ENCODE peak calls at places on chromosomes 16 and 17, in ten cellular contexts. N, O, G, H, D, Z, V, J, X and A are unnamed samples.

GRCh38 chr16:55701442-55702319 is 45.9 kb downstream of the SLC6A2 start:
- DNase-seq in N (peak; percentile 53), O (peak; percentile 72), G (peak; percentile 74), H (no peak), D (peak; percentile 46), Z (peak; percentile 48), V (no peak), J (peak; percentile 23), X (peak; percentile 49), A (peak; percentile 14)

GRCh38 chr16:74734361-74735161 is 33.9 kb upstream of the MLKL start:
- DNase-seq in N (no peak), O (peak; percentile 27), G (peak; percentile 86), H (peak; percentile 59), D (no peak), Z (no peak), V (no peak), J (no peak), X (no peak), A (no peak)

GRCh38 chr16:21167929-21168602 is 9.6 kb downstream of the LDAF1 start:
- DNase-seq in N (no peak), O (no peak), G (no peak), H (no peak), D (no peak), Z (no peak), V (no peak), J (no peak), X (no peak), A (no peak)

GRCh38 chr16:80948886-80949502 is 57.7 kb downstream of the CMC2 start:
- DNase-seq in N (no peak), O (peak; percentile 63), G (peak; percentile 91), H (no peak), D (peak; percentile 31), Z (no peak), V (no peak), J (no peak), X (peak; percentile 73), A (no peak)

GRCh38 chr17:7208027-7208571 is 11.5 kb downstream of the DLG4 start:
- DNase-seq in N (no peak), O (no peak), G (peak; percentile 87), H (no peak), D (no peak), Z (no peak), V (no peak), J (no peak), X (no peak), A (no peak)

GRCh38 chr16:138049-138417 is 440 bp downstream of the NPRL3 start:
- DNase-seq in N (peak; percentile 28), O (peak; percentile 51), G (peak; percentile 58), H (no peak), D (no peak), Z (peak; percentile 32), V (no peak), J (peak; percentile 6), X (peak; percentile 18), A (no peak)

GRCh38 chr16:10172848-10173655 is 9.2 kb downstream of the GRIN2A start:
- DNase-seq in N (no peak), O (peak; percentile 22), G (peak; percentile 23), H (no peak), D (no peak), Z (no peak), V (peak; percentile 4), J (peak; percentile 98), X (no peak), A (peak; percentile 98)

GRCh38 chr16:47377156-47377555 is 83.7 kb downstream of the ITFG1 start:
- DNase-seq in N (no peak), O (no peak), G (peak; percentile 41), H (no peak), D (no peak), Z (no peak), V (no peak), J (peak; percentile 56), X (no peak), A (peak; percentile 60)

GRCh38 chr17:82050761-82051641 is 610 bp downstream of the RFNG start:
- DNase-seq in N (no peak), O (peak; percentile 56), G (no peak), H (no peak), D (no peak), Z (no peak), V (no peak), J (no peak), X (no peak), A (no peak)

GRCh38 chr16:83899978-83900377 is 1.1 kb downstream of the MLYCD start:
- DNase-seq in N (no peak), O (no peak), G (no peak), H (no peak), D (no peak), Z (no peak), V (no peak), J (no peak), X (no peak), A (no peak)

GRCh38 chr16:83899272-83899897 is 470 bp downstream of the MLYCD start:
- DNase-seq in N (peak; percentile 43), O (peak; percentile 82), G (peak; percentile 73), H (no peak), D (no peak), Z (peak; percentile 20), V (no peak), J (peak; percentile 71), X (peak; percentile 75), A (peak; percentile 63)

GRCh38 chr16:83901101-83901500 is 2.2 kb downstream of the MLYCD start:
- DNase-seq in N (no peak), O (peak; percentile 63), G (no peak), H (no peak), D (no peak), Z (no peak), V (no peak), J (peak; percentile 61), X (no peak), A (peak; percentile 49)

GRCh38 chr16:83900611-83901010 is 1.7 kb downstream of the MLYCD start:
- DNase-seq in N (no peak), O (no peak), G (no peak), H (no peak), D (no peak), Z (no peak), V (no peak), J (peak; percentile 10), X (no peak), A (peak; percentile 4)

GRCh38 chr16:83898463-83899271 is at the start of gene MLYCD:
- DNase-seq in N (peak; percentile 76), O (peak; percentile 90), G (peak; percentile 91), H (peak; percentile 31), D (peak; percentile 44), Z (peak; percentile 68), V (no peak), J (peak; percentile 66), X (peak; percentile 68), A (peak; percentile 36)
- H2AFZ ChIP-seq in N (peak within 1 kb of the TSS; percentile 90), O (peak within 1 kb of the TSS; percentile 88), G (peak within 1 kb of the TSS; percentile 98), H (peak within 1 kb of the TSS; percentile 98), D (peak within 1 kb of the TSS; percentile 98), Z (peak within 1 kb of the TSS; percentile 80), V (peak within 1 kb of the TSS; percentile 99), J (peak within 1 kb of the TSS; percentile 77), X (peak within 1 kb of the TSS; percentile 100), A (peak within 1 kb of the TSS; percentile 87)

GRCh38 chr16:48811478-48811877 is 201.5 kb upstream of the N4BP1 start:
- DNase-seq in N (no peak), O (no peak), G (peak; percentile 63), H (no peak), D (no peak), Z (no peak), V (no peak), J (no peak), X (no peak), A (no peak)

GRCh38 chr16:48813485-48813884 is 203.5 kb upstream of the N4BP1 start:
- DNase-seq in N (no peak), O (no peak), G (no peak), H (no peak), D (no peak), Z (no peak), V (no peak), J (no peak), X (no peak), A (no peak)

GRCh38 chr16:48810436-48810802 is 200.4 kb upstream of the N4BP1 start:
- DNase-seq in N (no peak), O (no peak), G (peak; percentile 21), H (no peak), D (no peak), Z (no peak), V (no peak), J (no peak), X (no peak), A (no peak)

GRCh38 chr16:48812856-48813255 is 202.9 kb upstream of the N4BP1 start:
- DNase-seq in N (no peak), O (no peak), G (no peak), H (no peak), D (no peak), Z (no peak), V (no peak), J (no peak), X (no peak), A (no peak)

DNA sequence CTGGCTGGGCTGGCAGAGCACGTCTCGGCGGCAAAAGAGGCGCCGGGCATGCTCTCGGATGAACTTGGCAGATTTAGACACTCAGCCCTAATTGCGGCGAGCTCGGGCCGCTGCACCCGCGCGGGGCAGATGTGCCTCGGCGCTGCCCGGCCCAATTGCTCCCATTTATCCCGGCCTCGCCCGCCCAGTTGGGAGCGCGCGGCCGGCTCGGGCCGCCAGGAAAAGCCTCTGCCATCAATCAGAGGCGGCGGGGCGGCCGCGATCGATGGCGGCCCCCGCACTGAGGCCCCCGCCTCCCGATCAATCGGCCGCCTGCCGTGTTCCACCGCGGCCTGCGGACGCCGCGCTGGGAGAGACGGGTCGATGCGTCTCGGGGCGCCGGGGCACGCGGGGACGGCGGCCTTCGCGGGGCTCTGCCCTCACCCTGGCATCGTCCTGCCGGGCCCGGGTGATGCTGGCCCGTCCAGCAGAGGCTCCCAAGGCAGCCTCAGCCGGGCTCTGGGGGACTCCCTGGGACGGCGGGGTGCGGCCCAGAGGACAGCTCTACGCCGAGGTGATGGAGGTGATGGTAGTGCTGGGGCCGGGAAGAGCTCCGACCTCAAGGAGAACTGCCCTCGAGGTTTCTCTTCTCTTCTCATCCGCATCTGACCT is 200.9 kb upstream of the N4BP1 start:
- DNase-seq in N (no peak), O (no peak), G (peak; percentile 52), H (no peak), D (no peak), Z (no peak), V (no peak), J (no peak), X (no peak), A (no peak)
- TF ChIP-seq EZH2 in N (no peak), O (no peak), G (peak; percentile 33), H (peak; percentile 83), D (no peak), Z (no peak), V (no peak), J (peak; percentile 55), X (no peak), A (no peak)

GRCh38 chr16:88561485-88562369 is 8.5 kb upstream of the ZC3H18 start:
- DNase-seq in N (peak; percentile 60), O (peak; percentile 75), G (peak; percentile 74), H (no peak), D (peak; percentile 36), Z (peak; percentile 19), V (no peak), J (peak; percentile 28), X (peak; percentile 42), A (peak; percentile 12)
- H2AFZ ChIP-seq in N (peak overlapping the region; percentile 50), O (peak overlapping the region; percentile 80), G (no peak overlapping the region), H (no peak overlapping the region), D (peak overlapping the region; percentile 40), Z (no peak overlapping the region), V (no peak overlapping the region), J (peak overlapping the region; percentile 73), X (no peak overlapping the region), A (peak overlapping the region; percentile 75)

DNA sequence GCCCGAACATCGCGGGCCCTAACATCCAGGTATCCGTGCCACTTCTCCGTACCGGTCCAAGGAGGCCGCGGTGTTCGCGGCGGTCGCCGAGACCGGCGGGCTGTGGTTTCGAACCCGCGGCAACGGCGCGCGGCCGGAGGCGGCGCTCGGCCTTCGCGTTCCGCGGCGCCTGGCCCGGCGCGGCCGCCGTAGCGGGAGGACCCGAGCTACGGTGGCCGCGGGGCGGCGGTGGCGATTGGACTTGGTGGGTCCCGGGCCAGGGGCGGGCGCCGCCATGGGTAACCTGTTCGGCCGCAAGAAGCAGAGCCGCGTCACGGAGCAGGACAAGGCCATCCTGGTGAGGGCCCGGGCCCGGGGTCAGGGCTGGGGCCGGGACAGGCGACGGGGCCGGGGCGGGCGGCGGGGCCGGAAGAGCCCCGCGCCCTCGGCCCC is at the start of gene CHMP6:
- DNase-seq in N (peak; percentile 71), O (peak; percentile 85), G (peak; percentile 82), H (no peak), D (peak; percentile 76), Z (peak; percentile 73), V (no peak), J (peak; percentile 80), X (peak; percentile 52), A (peak; percentile 66)
- TF ChIP-seq EZH2 in N (no peak), O (no peak), G (no peak), H (no peak), D (no peak), Z (no peak), V (no peak), J (no peak), X (no peak), A (no peak)